ENCODE peak calls at places on chromosomes 4 and X, in nine cellular contexts. One of them, this sample, is unnamed.

GRCh38 chr4:52051213-52051614 is at the start of gene SPATA18:
- DNase-seq in transverse colon: peak
- DNase-seq in mucosa of descending colon: peak
- DNase-seq in IMR-90: no peak
- DNase-seq in CD8-positive, alpha-beta memory T cell: no peak
- DNase-seq in colonic mucosa: peak
- DNase-seq in fibroblast of mammary gland: peak
- DNase-seq in ascending aorta: peak
- DNase-seq in choroid plexus epithelial cell: peak
- DNase-seq in this sample: no peak

GRCh38 chrX:104195489-104196084 is 29.3 kb downstream of the FAM199X start:
- DNase-seq in transverse colon: no peak
- DNase-seq in mucosa of descending colon: no peak
- DNase-seq in IMR-90: peak
- DNase-seq in CD8-positive, alpha-beta memory T cell: no peak
- DNase-seq in colonic mucosa: peak
- DNase-seq in fibroblast of mammary gland: peak
- DNase-seq in ascending aorta: no peak
- DNase-seq in choroid plexus epithelial cell: peak
- DNase-seq in this sample: no peak

GRCh38 chrX:48695524-48695875 is 1.0 kb upstream of the SUV39H1 start:
- DNase-seq in transverse colon: no peak
- DNase-seq in mucosa of descending colon: no peak
- DNase-seq in IMR-90: peak
- DNase-seq in CD8-positive, alpha-beta memory T cell: no peak
- DNase-seq in colonic mucosa: no peak
- DNase-seq in fibroblast of mammary gland: peak
- DNase-seq in ascending aorta: no peak
- DNase-seq in choroid plexus epithelial cell: peak
- DNase-seq in this sample: no peak

GRCh38 chr4:38230821-38231583 is 270.8 kb downstream of the PTTG2 start:
- DNase-seq in transverse colon: no peak
- DNase-seq in mucosa of descending colon: peak
- DNase-seq in IMR-90: no peak
- DNase-seq in CD8-positive, alpha-beta memory T cell: no peak
- DNase-seq in colonic mucosa: no peak
- DNase-seq in fibroblast of mammary gland: no peak
- DNase-seq in ascending aorta: no peak
- DNase-seq in choroid plexus epithelial cell: no peak
- DNase-seq in this sample: no peak

GRCh38 chr4:86775061-86775460 is 74.1 kb downstream of the SLC10A6 start:
- DNase-seq in transverse colon: no peak
- DNase-seq in mucosa of descending colon: no peak
- DNase-seq in IMR-90: no peak
- DNase-seq in CD8-positive, alpha-beta memory T cell: no peak
- DNase-seq in colonic mucosa: no peak
- DNase-seq in fibroblast of mammary gland: peak
- DNase-seq in ascending aorta: no peak
- DNase-seq in choroid plexus epithelial cell: no peak
- DNase-seq in this sample: no peak

GRCh38 chrX:134734343-134735001 is 76.2 kb upstream of the PLAC1 start:
- DNase-seq in transverse colon: no peak
- DNase-seq in mucosa of descending colon: no peak
- DNase-seq in IMR-90: peak
- DNase-seq in CD8-positive, alpha-beta memory T cell: no peak
- DNase-seq in colonic mucosa: no peak
- DNase-seq in fibroblast of mammary gland: peak
- DNase-seq in ascending aorta: no peak
- DNase-seq in choroid plexus epithelial cell: no peak
- DNase-seq in this sample: no peak

GRCh38 chrX:25034889-25035288 is 19.1 kb upstream of the ARX start:
- DNase-seq in transverse colon: no peak
- DNase-seq in mucosa of descending colon: no peak
- DNase-seq in IMR-90: no peak
- DNase-seq in CD8-positive, alpha-beta memory T cell: no peak
- DNase-seq in colonic mucosa: no peak
- DNase-seq in fibroblast of mammary gland: peak
- DNase-seq in ascending aorta: no peak
- DNase-seq in choroid plexus epithelial cell: peak
- DNase-seq in this sample: no peak

GRCh38 chr4:161696957-161697356 is 466.8 kb downstream of the FSTL5 start:
- DNase-seq in transverse colon: no peak
- DNase-seq in mucosa of descending colon: no peak
- DNase-seq in IMR-90: no peak
- DNase-seq in CD8-positive, alpha-beta memory T cell: no peak
- DNase-seq in colonic mucosa: no peak
- DNase-seq in fibroblast of mammary gland: no peak
- DNase-seq in ascending aorta: no peak
- DNase-seq in choroid plexus epithelial cell: peak
- DNase-seq in this sample: no peak

GRCh38 chr4:8320386-8320750 is 50.8 kb downstream of the HTRA3 start:
- DNase-seq in transverse colon: no peak
- DNase-seq in mucosa of descending colon: no peak
- DNase-seq in IMR-90: no peak
- DNase-seq in CD8-positive, alpha-beta memory T cell: no peak
- DNase-seq in colonic mucosa: no peak
- DNase-seq in fibroblast of mammary gland: no peak
- DNase-seq in ascending aorta: peak
- DNase-seq in choroid plexus epithelial cell: peak
- DNase-seq in this sample: peak

GRCh38 chr4:157888281-157888680 is 284.5 kb downstream of the GASK1B start:
- DNase-seq in transverse colon: no peak
- DNase-seq in mucosa of descending colon: no peak
- DNase-seq in IMR-90: no peak
- DNase-seq in CD8-positive, alpha-beta memory T cell: no peak
- DNase-seq in colonic mucosa: no peak
- DNase-seq in fibroblast of mammary gland: no peak
- DNase-seq in ascending aorta: no peak
- DNase-seq in choroid plexus epithelial cell: no peak
- DNase-seq in this sample: no peak

GRCh38 chrX:115892787-115893671 is 277.5 kb upstream of the AGTR2 start:
- DNase-seq in transverse colon: peak
- DNase-seq in mucosa of descending colon: peak
- DNase-seq in IMR-90: peak
- DNase-seq in CD8-positive, alpha-beta memory T cell: no peak
- DNase-seq in colonic mucosa: peak
- DNase-seq in fibroblast of mammary gland: peak
- DNase-seq in ascending aorta: peak
- DNase-seq in choroid plexus epithelial cell: peak
- DNase-seq in this sample: peak

GRCh38 chrX:102548231-102548630 is 31.7 kb upstream of the TMSB15A start:
- DNase-seq in transverse colon: no peak
- DNase-seq in mucosa of descending colon: no peak
- DNase-seq in IMR-90: no peak
- DNase-seq in CD8-positive, alpha-beta memory T cell: no peak
- DNase-seq in colonic mucosa: no peak
- DNase-seq in fibroblast of mammary gland: no peak
- DNase-seq in ascending aorta: no peak
- DNase-seq in choroid plexus epithelial cell: no peak
- DNase-seq in this sample: no peak

GRCh38 chr4:6469898-6470501 is 2.4 kb downstream of the PPP2R2C start:
- DNase-seq in transverse colon: no peak
- DNase-seq in mucosa of descending colon: no peak
- DNase-seq in IMR-90: no peak
- DNase-seq in CD8-positive, alpha-beta memory T cell: no peak
- DNase-seq in colonic mucosa: peak
- DNase-seq in fibroblast of mammary gland: no peak
- DNase-seq in ascending aorta: peak
- DNase-seq in choroid plexus epithelial cell: no peak
- DNase-seq in this sample: no peak
- H3K4me3 ChIP-seq in transverse colon: peak
- H3K4me3 ChIP-seq in mucosa of descending colon: no peak
- H3K4me3 ChIP-seq in IMR-90: no peak
- H3K4me3 ChIP-seq in CD8-positive, alpha-beta memory T cell: no peak
- H3K4me3 ChIP-seq in colonic mucosa: no peak
- H3K4me3 ChIP-seq in fibroblast of mammary gland: no peak
- H3K4me3 ChIP-seq in ascending aorta: peak
- H3K4me3 ChIP-seq in choroid plexus epithelial cell: peak
- H3K4me3 ChIP-seq in this sample: no peak

DNA sequence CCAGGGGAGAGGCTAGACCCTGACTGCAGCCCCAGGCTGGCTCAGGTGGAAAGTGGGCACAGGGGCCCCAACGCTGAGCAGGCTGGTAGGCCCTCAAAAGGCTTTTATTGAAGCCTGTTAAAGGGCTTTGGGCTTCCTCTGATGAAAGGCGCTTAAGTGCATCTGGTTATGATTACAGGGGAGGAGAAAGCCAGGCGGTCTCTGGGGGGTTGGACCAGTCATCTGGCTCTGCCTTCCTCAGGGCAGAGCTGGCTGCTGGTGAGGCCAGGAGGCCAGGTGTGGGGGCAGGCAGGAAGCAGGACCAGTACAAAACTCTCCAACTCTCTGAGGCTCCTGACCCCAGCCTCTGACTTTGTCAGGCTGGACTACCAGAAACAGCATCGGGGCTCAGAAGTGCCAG is 68.8 kb upstream of the BCOR start:
- DNase-seq in transverse colon: no peak
- DNase-seq in mucosa of descending colon: no peak
- DNase-seq in IMR-90: peak
- DNase-seq in CD8-positive, alpha-beta memory T cell: no peak
- DNase-seq in colonic mucosa: no peak
- DNase-seq in fibroblast of mammary gland: peak
- DNase-seq in ascending aorta: no peak
- DNase-seq in choroid plexus epithelial cell: no peak
- DNase-seq in this sample: no peak
- H3K4me3 ChIP-seq in transverse colon: no peak
- H3K4me3 ChIP-seq in mucosa of descending colon: no peak
- H3K4me3 ChIP-seq in IMR-90: no peak
- H3K4me3 ChIP-seq in CD8-positive, alpha-beta memory T cell: no peak
- H3K4me3 ChIP-seq in colonic mucosa: no peak
- H3K4me3 ChIP-seq in fibroblast of mammary gland: no peak
- H3K4me3 ChIP-seq in ascending aorta: no peak
- H3K4me3 ChIP-seq in choroid plexus epithelial cell: no peak
- H3K4me3 ChIP-seq in this sample: no peak

GRCh38 chr4:336893-337142 is 796 bp upstream of the ZNF141 start:
- DNase-seq in transverse colon: no peak
- DNase-seq in mucosa of descending colon: no peak
- DNase-seq in IMR-90: no peak
- DNase-seq in CD8-positive, alpha-beta memory T cell: no peak
- DNase-seq in colonic mucosa: no peak
- DNase-seq in fibroblast of mammary gland: no peak
- DNase-seq in ascending aorta: peak
- DNase-seq in choroid plexus epithelial cell: no peak
- DNase-seq in this sample: no peak

GRCh38 chr4:337932-338758 is 531 bp downstream of the ZNF141 start:
- DNase-seq in transverse colon: no peak
- DNase-seq in mucosa of descending colon: peak
- DNase-seq in IMR-90: peak
- DNase-seq in CD8-positive, alpha-beta memory T cell: no peak
- DNase-seq in colonic mucosa: peak
- DNase-seq in fibroblast of mammary gland: peak
- DNase-seq in ascending aorta: no peak
- DNase-seq in choroid plexus epithelial cell: peak
- DNase-seq in this sample: peak

GRCh38 chr4:338759-339097 is 1.1 kb downstream of the ZNF141 start:
- DNase-seq in transverse colon: no peak
- DNase-seq in mucosa of descending colon: no peak
- DNase-seq in IMR-90: no peak
- DNase-seq in CD8-positive, alpha-beta memory T cell: no peak
- DNase-seq in colonic mucosa: no peak
- DNase-seq in fibroblast of mammary gland: peak
- DNase-seq in ascending aorta: no peak
- DNase-seq in choroid plexus epithelial cell: peak
- DNase-seq in this sample: no peak

GRCh38 chr4:337143-337931 is at the start of gene ZNF141:
- DNase-seq in transverse colon: peak
- DNase-seq in mucosa of descending colon: peak
- DNase-seq in IMR-90: peak
- DNase-seq in CD8-positive, alpha-beta memory T cell: peak
- DNase-seq in colonic mucosa: peak
- DNase-seq in fibroblast of mammary gland: peak
- DNase-seq in ascending aorta: peak
- DNase-seq in choroid plexus epithelial cell: peak
- DNase-seq in this sample: peak

DNA sequence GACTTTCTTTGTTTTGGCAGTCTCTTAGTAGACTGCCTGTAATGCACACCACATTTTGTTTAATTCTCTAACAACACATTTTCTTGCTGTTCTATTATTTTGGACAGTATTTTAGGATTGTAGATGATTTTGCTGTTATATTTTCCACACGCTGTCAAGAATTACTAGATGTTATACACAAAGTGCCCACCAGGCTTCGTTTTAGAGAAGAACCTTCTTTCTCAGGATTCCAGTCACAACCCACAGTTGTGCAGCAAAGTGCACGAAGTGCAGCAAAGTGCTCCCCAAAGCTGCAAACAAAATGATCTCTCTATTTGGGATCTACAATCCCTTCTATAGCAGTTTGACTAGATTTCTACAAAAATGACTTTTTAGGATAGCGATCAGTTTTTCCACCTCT is 2.4 kb downstream of the ZNF141 start:
- DNase-seq in transverse colon: no peak
- DNase-seq in mucosa of descending colon: no peak
- DNase-seq in IMR-90: no peak
- DNase-seq in CD8-positive, alpha-beta memory T cell: no peak
- DNase-seq in colonic mucosa: no peak
- DNase-seq in fibroblast of mammary gland: no peak
- DNase-seq in ascending aorta: no peak
- DNase-seq in choroid plexus epithelial cell: peak
- DNase-seq in this sample: no peak
- H3K4me3 ChIP-seq in transverse colon: no peak
- H3K4me3 ChIP-seq in mucosa of descending colon: no peak
- H3K4me3 ChIP-seq in IMR-90: no peak
- H3K4me3 ChIP-seq in CD8-positive, alpha-beta memory T cell: peak
- H3K4me3 ChIP-seq in colonic mucosa: no peak
- H3K4me3 ChIP-seq in fibroblast of mammary gland: no peak
- H3K4me3 ChIP-seq in ascending aorta: no peak
- H3K4me3 ChIP-seq in choroid plexus epithelial cell: no peak
- H3K4me3 ChIP-seq in this sample: no peak

GRCh38 chr4:155629831-155630425 is 36.7 kb upstream of the GUCY1A1 start:
- DNase-seq in transverse colon: no peak
- DNase-seq in mucosa of descending colon: no peak
- DNase-seq in IMR-90: peak
- DNase-seq in CD8-positive, alpha-beta memory T cell: no peak
- DNase-seq in colonic mucosa: no peak
- DNase-seq in fibroblast of mammary gland: no peak
- DNase-seq in ascending aorta: no peak
- DNase-seq in choroid plexus epithelial cell: peak
- DNase-seq in this sample: no peak
- H3K4me3 ChIP-seq in transverse colon: no peak
- H3K4me3 ChIP-seq in mucosa of descending colon: no peak
- H3K4me3 ChIP-seq in IMR-90: no peak
- H3K4me3 ChIP-seq in CD8-positive, alpha-beta memory T cell: no peak
- H3K4me3 ChIP-seq in colonic mucosa: no peak
- H3K4me3 ChIP-seq in fibroblast of mammary gland: no peak
- H3K4me3 ChIP-seq in ascending aorta: no peak
- H3K4me3 ChIP-seq in choroid plexus epithelial cell: no peak
- H3K4me3 ChIP-seq in this sample: no peak

GRCh38 chrX:137548261-137548660 is 17.7 kb upstream of the ZIC3 start:
- DNase-seq in transverse colon: no peak
- DNase-seq in mucosa of descending colon: no peak
- DNase-seq in IMR-90: no peak
- DNase-seq in CD8-positive, alpha-beta memory T cell: no peak
- DNase-seq in colonic mucosa: no peak
- DNase-seq in fibroblast of mammary gland: no peak
- DNase-seq in ascending aorta: no peak
- DNase-seq in choroid plexus epithelial cell: no peak
- DNase-seq in this sample: no peak
- H3K4me3 ChIP-seq in transverse colon: no peak
- H3K4me3 ChIP-seq in mucosa of descending colon: no peak
- H3K4me3 ChIP-seq in IMR-90: no peak
- H3K4me3 ChIP-seq in CD8-positive, alpha-beta memory T cell: no peak
- H3K4me3 ChIP-seq in colonic mucosa: no peak
- H3K4me3 ChIP-seq in fibroblast of mammary gland: no peak
- H3K4me3 ChIP-seq in ascending aorta: no peak
- H3K4me3 ChIP-seq in choroid plexus epithelial cell: no peak
- H3K4me3 ChIP-seq in this sample: no peak

This sample was measured in HL-60.